ENCODE peak calls at places on chromosomes 16 and 17, in five cellular contexts. One of them, this sample, is unnamed.

GRCh38 chr17:75096082-75096625 is 8.4 kb downstream of the SLC16A5 start:
- DNase-seq in bronchial epithelial cell: peak
- DNase-seq in CD4-positive, alpha-beta memory T cell: no peak
- DNase-seq in right cardiac atrium: peak
- DNase-seq in cardiac muscle cell: no peak
- DNase-seq in this sample: peak

GRCh38 chr17:27853121-27853520 is 40.0 kb downstream of the LYRM9 start:
- DNase-seq in right cardiac atrium: no peak
- DNase-seq in CD4-positive, alpha-beta memory T cell: no peak
- DNase-seq in cardiac muscle cell: no peak
- DNase-seq in bronchial epithelial cell: no peak
- DNase-seq in this sample: no peak

GRCh38 chr16:65315004-65315398 is 193.1 kb upstream of the CDH11 start:
- DNase-seq in right cardiac atrium: peak
- DNase-seq in cardiac muscle cell: no peak
- DNase-seq in CD4-positive, alpha-beta memory T cell: no peak
- DNase-seq in bronchial epithelial cell: no peak
- DNase-seq in this sample: peak

GRCh38 chr16:57365826-57366536 is 6.3 kb upstream of the CX3CL1 start:
- DNase-seq in bronchial epithelial cell: no peak
- DNase-seq in CD4-positive, alpha-beta memory T cell: no peak
- DNase-seq in cardiac muscle cell: no peak
- DNase-seq in right cardiac atrium: no peak
- DNase-seq in this sample: no peak

GRCh38 chr17:52140601-52141000 is 17.9 kb downstream of the CA10 start:
- DNase-seq in right cardiac atrium: no peak
- DNase-seq in CD4-positive, alpha-beta memory T cell: no peak
- DNase-seq in bronchial epithelial cell: no peak
- DNase-seq in cardiac muscle cell: no peak
- DNase-seq in this sample: no peak

GRCh38 chr16:47627056-47627455 is 165.9 kb downstream of the PHKB start:
- DNase-seq in cardiac muscle cell: no peak
- DNase-seq in bronchial epithelial cell: no peak
- DNase-seq in right cardiac atrium: no peak
- DNase-seq in CD4-positive, alpha-beta memory T cell: no peak
- DNase-seq in this sample: no peak

GRCh38 chr17:17080181-17080631 is 37.9 kb downstream of the MPRIP start:
- DNase-seq in cardiac muscle cell: no peak
- DNase-seq in right cardiac atrium: no peak
- DNase-seq in bronchial epithelial cell: no peak
- DNase-seq in CD4-positive, alpha-beta memory T cell: no peak
- DNase-seq in this sample: no peak

GRCh38 chr17:64505320-64506200 is 529 bp downstream of the DDX5 start:
- DNase-seq in right cardiac atrium: peak
- DNase-seq in cardiac muscle cell: peak
- DNase-seq in CD4-positive, alpha-beta memory T cell: peak
- DNase-seq in bronchial epithelial cell: peak
- DNase-seq in this sample: peak

GRCh38 chr17:32912218-32912897 is 15.6 kb upstream of the TMEM98 start:
- DNase-seq in bronchial epithelial cell: peak
- DNase-seq in right cardiac atrium: peak
- DNase-seq in CD4-positive, alpha-beta memory T cell: no peak
- DNase-seq in cardiac muscle cell: peak
- DNase-seq in this sample: peak

GRCh38 chr17:34318474-34318873 is 761 bp upstream of the CCL8 start:
- DNase-seq in bronchial epithelial cell: no peak
- DNase-seq in cardiac muscle cell: no peak
- DNase-seq in CD4-positive, alpha-beta memory T cell: no peak
- DNase-seq in right cardiac atrium: peak
- DNase-seq in this sample: no peak

GRCh38 chr17:38844261-38844757 is 9.2 kb downstream of the RPL23 start:
- DNase-seq in bronchial epithelial cell: no peak
- DNase-seq in right cardiac atrium: no peak
- DNase-seq in cardiac muscle cell: no peak
- DNase-seq in CD4-positive, alpha-beta memory T cell: no peak
- DNase-seq in this sample: peak

GRCh38 chr16:65534121-65534528 is 412.3 kb upstream of the CDH11 start:
- DNase-seq in CD4-positive, alpha-beta memory T cell: no peak
- DNase-seq in bronchial epithelial cell: peak
- DNase-seq in cardiac muscle cell: no peak
- DNase-seq in right cardiac atrium: no peak
- DNase-seq in this sample: peak

GRCh38 chr17:7707858-7708750 is 3.1 kb downstream of the EFNB3 start:
- DNase-seq in bronchial epithelial cell: no peak
- DNase-seq in CD4-positive, alpha-beta memory T cell: no peak
- DNase-seq in right cardiac atrium: no peak
- DNase-seq in cardiac muscle cell: no peak
- DNase-seq in this sample: no peak

GRCh38 chr17:64777413-64778101 is 115.5 kb upstream of the SMURF2 start:
- DNase-seq in right cardiac atrium: peak
- DNase-seq in CD4-positive, alpha-beta memory T cell: no peak
- DNase-seq in bronchial epithelial cell: no peak
- DNase-seq in cardiac muscle cell: no peak
- DNase-seq in this sample: no peak

GRCh38 chr17:75151893-75152292 is 2.4 kb downstream of the JPT1 start:
- DNase-seq in CD4-positive, alpha-beta memory T cell: no peak
- DNase-seq in cardiac muscle cell: no peak
- DNase-seq in bronchial epithelial cell: no peak
- DNase-seq in right cardiac atrium: no peak
- DNase-seq in this sample: no peak

GRCh38 chr16:88985521-88985920 is 8.5 kb upstream of the CBFA2T3 start:
- DNase-seq in CD4-positive, alpha-beta memory T cell: no peak
- DNase-seq in bronchial epithelial cell: no peak
- DNase-seq in cardiac muscle cell: no peak
- DNase-seq in right cardiac atrium: peak
- DNase-seq in this sample: no peak

GRCh38 chr17:33520404-33521032 is 227.4 kb upstream of the ASIC2 start:
- DNase-seq in CD4-positive, alpha-beta memory T cell: no peak
- DNase-seq in cardiac muscle cell: peak
- DNase-seq in bronchial epithelial cell: peak
- DNase-seq in right cardiac atrium: peak
- DNase-seq in this sample: peak

GRCh38 chr17:73388578-73388905 is 76.7 kb upstream of the CDC42EP4 start:
- DNase-seq in bronchial epithelial cell: no peak
- DNase-seq in CD4-positive, alpha-beta memory T cell: no peak
- DNase-seq in right cardiac atrium: no peak
- DNase-seq in cardiac muscle cell: no peak
- DNase-seq in this sample: no peak

GRCh38 chr17:18322522-18322921 is 7.4 kb downstream of the SMCR8 start:
- DNase-seq in CD4-positive, alpha-beta memory T cell: no peak
- DNase-seq in bronchial epithelial cell: no peak
- DNase-seq in right cardiac atrium: no peak
- DNase-seq in cardiac muscle cell: no peak
- DNase-seq in this sample: no peak

GRCh38 chr16:1152651-1153259 is at the start of gene CACNA1H:
- DNase-seq in right cardiac atrium: peak
- DNase-seq in cardiac muscle cell: peak
- DNase-seq in CD4-positive, alpha-beta memory T cell: peak
- DNase-seq in bronchial epithelial cell: no peak
- DNase-seq in this sample: no peak

DNA sequence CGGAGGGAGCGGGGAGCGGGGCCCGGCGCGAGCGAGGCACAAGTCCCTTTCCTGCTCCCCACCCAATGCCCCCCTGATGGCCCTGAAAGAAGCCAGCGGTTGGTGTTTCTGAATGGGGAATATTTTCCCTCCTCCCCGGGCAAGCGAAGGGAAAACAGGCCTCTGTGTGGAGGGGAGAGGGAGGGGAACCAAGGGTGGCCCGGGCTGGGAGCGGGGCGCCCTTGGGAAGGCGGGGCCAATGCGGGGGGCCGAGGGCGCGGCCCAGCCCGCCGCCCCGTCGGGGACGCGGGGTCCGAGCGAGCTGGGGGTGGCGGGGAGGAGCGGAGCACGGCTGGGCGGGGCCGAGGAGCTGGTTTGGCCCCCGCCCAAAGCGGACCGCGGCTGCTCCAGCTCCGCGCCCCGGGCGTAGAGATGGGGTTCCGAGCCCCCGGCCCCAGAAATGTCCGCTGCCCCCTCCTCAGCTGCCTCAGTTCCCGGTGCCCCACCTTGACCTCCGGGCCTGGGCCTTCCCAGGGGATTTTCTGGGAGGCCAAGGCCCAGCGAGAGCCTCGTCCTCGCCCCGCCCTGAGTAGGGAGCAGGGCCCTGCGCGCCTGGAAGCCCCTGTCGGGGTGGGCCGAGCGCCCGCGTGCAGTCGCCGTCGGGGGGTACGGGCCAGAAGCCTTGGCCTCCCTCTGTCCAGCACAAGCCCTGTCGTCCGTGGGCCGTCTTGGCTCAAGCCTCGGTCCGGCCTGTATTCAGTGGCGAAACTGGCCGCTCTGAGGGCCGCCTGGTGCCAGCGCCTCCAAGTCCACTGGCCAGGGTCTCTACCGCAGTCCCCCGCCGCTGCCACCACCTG is 3.9 kb upstream of the HEXIM1 start:
- DNase-seq in right cardiac atrium: peak
- DNase-seq in bronchial epithelial cell: no peak
- DNase-seq in CD4-positive, alpha-beta memory T cell: no peak
- DNase-seq in cardiac muscle cell: no peak
- DNase-seq in this sample: no peak
- H3K4me3 ChIP-seq in right cardiac atrium: peak
- H3K4me3 ChIP-seq in bronchial epithelial cell: peak
- H3K4me3 ChIP-seq in CD4-positive, alpha-beta memory T cell: no peak
- H3K4me3 ChIP-seq in cardiac muscle cell: no peak
- H3K4me3 ChIP-seq in this sample: peak

DNA sequence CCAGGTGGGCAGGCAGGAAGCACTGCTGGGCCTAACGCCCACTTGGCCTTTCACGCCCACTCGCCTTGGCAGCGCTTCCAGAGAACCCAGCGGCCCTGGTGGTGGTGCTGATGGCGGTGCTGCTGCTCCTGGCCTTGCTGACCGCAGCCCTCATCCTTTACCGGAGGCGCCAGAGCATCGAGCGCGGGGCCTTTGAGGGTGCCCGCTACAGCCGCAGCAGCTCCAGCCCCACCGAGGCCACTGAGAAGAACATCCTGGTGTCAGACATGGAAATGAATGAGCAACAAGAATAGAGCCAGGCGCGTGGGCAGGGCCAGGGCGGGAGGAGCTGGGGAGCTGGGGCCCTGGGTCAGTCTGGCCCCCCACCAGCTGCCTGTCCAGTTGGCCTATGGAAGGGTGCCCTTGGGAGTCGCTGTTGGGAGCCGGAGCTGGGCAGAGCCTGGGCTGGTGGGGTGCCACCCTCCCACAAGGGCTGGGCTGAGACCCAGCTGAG is 64.7 kb downstream of the MRC2 start:
- DNase-seq in bronchial epithelial cell: no peak
- DNase-seq in CD4-positive, alpha-beta memory T cell: no peak
- DNase-seq in right cardiac atrium: peak
- DNase-seq in cardiac muscle cell: no peak
- DNase-seq in this sample: no peak
- H3K4me3 ChIP-seq in bronchial epithelial cell: no peak
- H3K4me3 ChIP-seq in CD4-positive, alpha-beta memory T cell: no peak
- H3K4me3 ChIP-seq in right cardiac atrium: no peak
- H3K4me3 ChIP-seq in cardiac muscle cell: no peak
- H3K4me3 ChIP-seq in this sample: no peak

GRCh38 chr17:37574427-37574826 is 34.8 kb downstream of the SYNRG start:
- DNase-seq in CD4-positive, alpha-beta memory T cell: no peak
- DNase-seq in right cardiac atrium: no peak
- DNase-seq in bronchial epithelial cell: no peak
- DNase-seq in cardiac muscle cell: no peak
- DNase-seq in this sample: no peak
- H3K4me3 ChIP-seq in CD4-positive, alpha-beta memory T cell: no peak
- H3K4me3 ChIP-seq in right cardiac atrium: no peak
- H3K4me3 ChIP-seq in bronchial epithelial cell: no peak
- H3K4me3 ChIP-seq in cardiac muscle cell: no peak
- H3K4me3 ChIP-seq in this sample: no peak

GRCh38 chr17:82415336-82415735 is 2.8 kb upstream of the HEXD start:
- DNase-seq in right cardiac atrium: no peak
- DNase-seq in cardiac muscle cell: no peak
- DNase-seq in CD4-positive, alpha-beta memory T cell: no peak
- DNase-seq in bronchial epithelial cell: no peak
- DNase-seq in this sample: no peak

GRCh38 chr17:82412535-82413520 is 5.3 kb upstream of the HEXD start:
- DNase-seq in CD4-positive, alpha-beta memory T cell: no peak
- DNase-seq in right cardiac atrium: no peak
- DNase-seq in bronchial epithelial cell: no peak
- DNase-seq in cardiac muscle cell: no peak
- DNase-seq in this sample: no peak

GRCh38 chr17:82415786-82416185 is 2.4 kb upstream of the HEXD start:
- DNase-seq in CD4-positive, alpha-beta memory T cell: no peak
- DNase-seq in bronchial epithelial cell: no peak
- DNase-seq in cardiac muscle cell: no peak
- DNase-seq in right cardiac atrium: no peak
- DNase-seq in this sample: no peak

GRCh38 chr17:82416264-82416663 is 1.9 kb upstream of the HEXD start:
- DNase-seq in right cardiac atrium: no peak
- DNase-seq in cardiac muscle cell: no peak
- DNase-seq in CD4-positive, alpha-beta memory T cell: no peak
- DNase-seq in bronchial epithelial cell: no peak
- DNase-seq in this sample: no peak

DNA sequence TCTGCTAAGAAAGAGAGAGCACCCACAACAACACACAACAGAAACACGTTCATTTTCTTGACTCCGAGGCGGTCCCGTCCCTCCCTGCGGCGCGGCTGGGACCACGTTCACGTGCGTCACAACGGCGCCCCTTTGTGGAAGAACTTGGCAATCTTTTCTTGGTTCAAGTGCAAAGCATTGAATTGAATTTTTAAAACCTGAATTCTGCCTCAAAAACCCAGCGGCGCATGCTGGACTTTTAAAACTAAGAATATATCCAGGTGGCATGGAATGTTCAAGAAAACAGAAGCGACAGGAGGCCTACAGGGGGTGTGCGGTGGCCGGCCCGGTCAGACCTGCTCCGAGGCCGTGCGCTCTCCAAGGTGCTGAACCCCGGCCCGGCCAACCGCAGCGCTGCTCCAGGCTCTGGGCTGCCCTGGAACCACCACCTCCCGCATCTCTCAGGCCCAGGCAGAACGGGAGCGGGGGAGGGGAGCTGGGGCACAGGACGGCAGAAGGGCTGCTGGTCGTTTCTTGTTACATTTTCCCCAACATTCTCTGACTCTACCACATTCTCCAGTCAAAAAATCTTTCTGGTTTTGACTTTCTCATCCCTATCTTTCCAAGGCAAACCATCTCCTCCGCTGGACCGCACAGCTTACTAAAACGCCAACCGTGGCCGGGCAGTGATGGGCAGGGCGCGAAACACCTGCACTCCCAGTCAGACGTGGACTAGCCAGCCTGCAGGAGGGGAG is 3.4 kb upstream of the HEXD start:
- DNase-seq in CD4-positive, alpha-beta memory T cell: peak
- DNase-seq in right cardiac atrium: peak
- DNase-seq in cardiac muscle cell: peak
- DNase-seq in bronchial epithelial cell: peak
- DNase-seq in this sample: peak
- H3K4me3 ChIP-seq in CD4-positive, alpha-beta memory T cell: no peak
- H3K4me3 ChIP-seq in right cardiac atrium: no peak
- H3K4me3 ChIP-seq in cardiac muscle cell: no peak
- H3K4me3 ChIP-seq in bronchial epithelial cell: no peak
- H3K4me3 ChIP-seq in this sample: no peak

This sample was measured in fibroblast of mammary gland.